ENCODE peak calls at places on chromosomes 13 and 19, in ten cellular contexts. One of them, this sample, is unnamed.
A peak's percentile ranks its signal among the peaks of the same experiment; 100 is the strongest.

GRCh38 chr13:110638814-110639806 is 23.8 kb downstream of the NAXD start:
- DNase-seq in body of pancreas: no peak
- DNase-seq in SK-N-SH: peak; percentile 35
- DNase-seq in CD4-positive, CD25-positive, alpha-beta regulatory T cell: no peak
- DNase-seq in HepG2: no peak
- DNase-seq in CD8-positive, alpha-beta T cell: no peak
- DNase-seq in effector memory CD4-positive, alpha-beta T cell: no peak
- DNase-seq in right lobe of liver: no peak
- DNase-seq in fibroblast of lung: no peak
- DNase-seq in PC-3: no peak
- DNase-seq in this sample: no peak

GRCh38 chr19:375395-376110 is 31.0 kb upstream of the MIER2 start:
- DNase-seq in PC-3: no peak
- DNase-seq in effector memory CD4-positive, alpha-beta T cell: no peak
- DNase-seq in body of pancreas: no peak
- DNase-seq in right lobe of liver: no peak
- DNase-seq in fibroblast of lung: no peak
- DNase-seq in CD4-positive, CD25-positive, alpha-beta regulatory T cell: no peak
- DNase-seq in CD8-positive, alpha-beta T cell: peak; percentile 34
- DNase-seq in HepG2: no peak
- DNase-seq in SK-N-SH: no peak
- DNase-seq in this sample: no peak

GRCh38 chr13:33228645-33229445 is 56.7 kb downstream of the STARD13 start:
- DNase-seq in right lobe of liver: no peak
- DNase-seq in CD8-positive, alpha-beta T cell: no peak
- DNase-seq in SK-N-SH: peak; percentile 50
- DNase-seq in PC-3: peak; percentile 57
- DNase-seq in HepG2: peak; percentile 62
- DNase-seq in CD4-positive, CD25-positive, alpha-beta regulatory T cell: no peak
- DNase-seq in effector memory CD4-positive, alpha-beta T cell: no peak
- DNase-seq in fibroblast of lung: peak; percentile 70
- DNase-seq in body of pancreas: no peak
- DNase-seq in this sample: no peak

GRCh38 chr13:78732445-78733017 is 73.6 kb upstream of the OBI1 start:
- DNase-seq in fibroblast of lung: no peak
- DNase-seq in CD8-positive, alpha-beta T cell: no peak
- DNase-seq in PC-3: no peak
- DNase-seq in body of pancreas: no peak
- DNase-seq in SK-N-SH: no peak
- DNase-seq in right lobe of liver: no peak
- DNase-seq in HepG2: no peak
- DNase-seq in CD4-positive, CD25-positive, alpha-beta regulatory T cell: no peak
- DNase-seq in effector memory CD4-positive, alpha-beta T cell: no peak
- DNase-seq in this sample: no peak

GRCh38 chr13:76516013-76516412 is 370.2 kb downstream of the KCTD12 start:
- DNase-seq in effector memory CD4-positive, alpha-beta T cell: no peak
- DNase-seq in body of pancreas: no peak
- DNase-seq in fibroblast of lung: peak; percentile 90
- DNase-seq in CD8-positive, alpha-beta T cell: no peak
- DNase-seq in HepG2: no peak
- DNase-seq in right lobe of liver: no peak
- DNase-seq in PC-3: peak; percentile 61
- DNase-seq in CD4-positive, CD25-positive, alpha-beta regulatory T cell: no peak
- DNase-seq in SK-N-SH: no peak
- DNase-seq in this sample: no peak

GRCh38 chr19:36524617-36525016 is 3.5 kb downstream of the ZNF260 start:
- DNase-seq in effector memory CD4-positive, alpha-beta T cell: no peak
- DNase-seq in right lobe of liver: no peak
- DNase-seq in HepG2: no peak
- DNase-seq in CD4-positive, CD25-positive, alpha-beta regulatory T cell: no peak
- DNase-seq in CD8-positive, alpha-beta T cell: no peak
- DNase-seq in SK-N-SH: no peak
- DNase-seq in body of pancreas: no peak
- DNase-seq in fibroblast of lung: no peak
- DNase-seq in PC-3: no peak
- DNase-seq in this sample: no peak

GRCh38 chr13:31950121-31950810 is 81.3 kb upstream of the FRY start:
- DNase-seq in effector memory CD4-positive, alpha-beta T cell: no peak
- DNase-seq in CD8-positive, alpha-beta T cell: no peak
- DNase-seq in HepG2: no peak
- DNase-seq in right lobe of liver: no peak
- DNase-seq in fibroblast of lung: no peak
- DNase-seq in CD4-positive, CD25-positive, alpha-beta regulatory T cell: no peak
- DNase-seq in PC-3: no peak
- DNase-seq in SK-N-SH: no peak
- DNase-seq in body of pancreas: no peak
- DNase-seq in this sample: no peak

GRCh38 chr13:44236370-44236769 is 137.3 kb upstream of the SERP2 start:
- DNase-seq in PC-3: no peak
- DNase-seq in CD8-positive, alpha-beta T cell: no peak
- DNase-seq in effector memory CD4-positive, alpha-beta T cell: no peak
- DNase-seq in HepG2: no peak
- DNase-seq in SK-N-SH: no peak
- DNase-seq in body of pancreas: no peak
- DNase-seq in right lobe of liver: no peak
- DNase-seq in CD4-positive, CD25-positive, alpha-beta regulatory T cell: no peak
- DNase-seq in fibroblast of lung: peak; percentile 78
- DNase-seq in this sample: no peak

GRCh38 chr19:46785980-46786235 is 2.5 kb downstream of the SLC1A5 start:
- DNase-seq in fibroblast of lung: no peak
- DNase-seq in right lobe of liver: no peak
- DNase-seq in PC-3: no peak
- DNase-seq in SK-N-SH: no peak
- DNase-seq in effector memory CD4-positive, alpha-beta T cell: no peak
- DNase-seq in HepG2: no peak
- DNase-seq in CD4-positive, CD25-positive, alpha-beta regulatory T cell: no peak
- DNase-seq in body of pancreas: no peak
- DNase-seq in CD8-positive, alpha-beta T cell: no peak
- DNase-seq in this sample: no peak

GRCh38 chr13:31793246-31793645 is 53.9 kb downstream of the RXFP2 start:
- DNase-seq in right lobe of liver: no peak
- DNase-seq in CD8-positive, alpha-beta T cell: no peak
- DNase-seq in body of pancreas: no peak
- DNase-seq in SK-N-SH: no peak
- DNase-seq in CD4-positive, CD25-positive, alpha-beta regulatory T cell: no peak
- DNase-seq in effector memory CD4-positive, alpha-beta T cell: no peak
- DNase-seq in HepG2: no peak
- DNase-seq in fibroblast of lung: peak; percentile 20
- DNase-seq in PC-3: peak; percentile 74
- DNase-seq in this sample: no peak

GRCh38 chr19:55467236-55468053 is 2.9 kb upstream of the C19orf85 start:
- DNase-seq in CD8-positive, alpha-beta T cell: peak; percentile 83
- DNase-seq in body of pancreas: peak; percentile 72
- DNase-seq in right lobe of liver: peak; percentile 80
- DNase-seq in PC-3: peak; percentile 68
- DNase-seq in fibroblast of lung: peak; percentile 61
- DNase-seq in HepG2: peak; percentile 69
- DNase-seq in effector memory CD4-positive, alpha-beta T cell: no peak
- DNase-seq in CD4-positive, CD25-positive, alpha-beta regulatory T cell: peak; percentile 57
- DNase-seq in SK-N-SH: peak; percentile 90
- DNase-seq in this sample: peak; percentile 95

GRCh38 chr19:29896790-29897189 is 45.2 kb upstream of the URI1 start:
- DNase-seq in CD4-positive, CD25-positive, alpha-beta regulatory T cell: no peak
- DNase-seq in fibroblast of lung: no peak
- DNase-seq in HepG2: no peak
- DNase-seq in SK-N-SH: no peak
- DNase-seq in PC-3: no peak
- DNase-seq in body of pancreas: no peak
- DNase-seq in CD8-positive, alpha-beta T cell: no peak
- DNase-seq in effector memory CD4-positive, alpha-beta T cell: no peak
- DNase-seq in right lobe of liver: no peak
- DNase-seq in this sample: no peak

GRCh38 chr13:89454736-89455135 is 1783.6 kb downstream of the SLITRK5 start:
- DNase-seq in SK-N-SH: no peak
- DNase-seq in PC-3: peak; percentile 32
- DNase-seq in effector memory CD4-positive, alpha-beta T cell: no peak
- DNase-seq in CD4-positive, CD25-positive, alpha-beta regulatory T cell: no peak
- DNase-seq in body of pancreas: no peak
- DNase-seq in right lobe of liver: no peak
- DNase-seq in HepG2: no peak
- DNase-seq in fibroblast of lung: no peak
- DNase-seq in CD8-positive, alpha-beta T cell: no peak
- DNase-seq in this sample: no peak

GRCh38 chr13:113073942-113074341 is 31.6 kb upstream of the F7 start:
- DNase-seq in HepG2: no peak
- DNase-seq in right lobe of liver: no peak
- DNase-seq in body of pancreas: no peak
- DNase-seq in SK-N-SH: no peak
- DNase-seq in fibroblast of lung: no peak
- DNase-seq in CD8-positive, alpha-beta T cell: no peak
- DNase-seq in effector memory CD4-positive, alpha-beta T cell: no peak
- DNase-seq in CD4-positive, CD25-positive, alpha-beta regulatory T cell: no peak
- DNase-seq in PC-3: no peak
- DNase-seq in this sample: no peak

GRCh38 chr19:44228318-44228717 is 16.0 kb downstream of the ZNF227 start:
- DNase-seq in effector memory CD4-positive, alpha-beta T cell: no peak
- DNase-seq in body of pancreas: no peak
- DNase-seq in CD4-positive, CD25-positive, alpha-beta regulatory T cell: no peak
- DNase-seq in HepG2: no peak
- DNase-seq in CD8-positive, alpha-beta T cell: no peak
- DNase-seq in right lobe of liver: no peak
- DNase-seq in fibroblast of lung: no peak
- DNase-seq in PC-3: no peak
- DNase-seq in SK-N-SH: no peak
- DNase-seq in this sample: no peak
- H3K27ac ChIP-seq in effector memory CD4-positive, alpha-beta T cell: no peak overlapping the region
- H3K27ac ChIP-seq in body of pancreas: no peak overlapping the region
- H3K27ac ChIP-seq in CD4-positive, CD25-positive, alpha-beta regulatory T cell: no peak overlapping the region
- H3K27ac ChIP-seq in HepG2: no peak overlapping the region
- H3K27ac ChIP-seq in CD8-positive, alpha-beta T cell: no peak overlapping the region
- H3K27ac ChIP-seq in right lobe of liver: no peak overlapping the region
- H3K27ac ChIP-seq in fibroblast of lung: no peak overlapping the region
- H3K27ac ChIP-seq in PC-3: no peak overlapping the region
- H3K27ac ChIP-seq in SK-N-SH: no peak overlapping the region
- H3K27ac ChIP-seq in this sample: no peak overlapping the region

GRCh38 chr13:95269756-95270155 is 31.5 kb downstream of the ABCC4 start:
- DNase-seq in fibroblast of lung: no peak
- DNase-seq in body of pancreas: no peak
- DNase-seq in SK-N-SH: no peak
- DNase-seq in PC-3: no peak
- DNase-seq in CD8-positive, alpha-beta T cell: no peak
- DNase-seq in right lobe of liver: no peak
- DNase-seq in CD4-positive, CD25-positive, alpha-beta regulatory T cell: no peak
- DNase-seq in effector memory CD4-positive, alpha-beta T cell: no peak
- DNase-seq in HepG2: no peak
- DNase-seq in this sample: no peak

GRCh38 chr13:95264225-95264624 is 37.0 kb downstream of the ABCC4 start:
- DNase-seq in SK-N-SH: no peak
- DNase-seq in HepG2: no peak
- DNase-seq in effector memory CD4-positive, alpha-beta T cell: no peak
- DNase-seq in CD8-positive, alpha-beta T cell: no peak
- DNase-seq in body of pancreas: no peak
- DNase-seq in fibroblast of lung: no peak
- DNase-seq in right lobe of liver: no peak
- DNase-seq in CD4-positive, CD25-positive, alpha-beta regulatory T cell: no peak
- DNase-seq in PC-3: no peak
- DNase-seq in this sample: no peak

GRCh38 chr13:95261956-95262355 is 39.3 kb downstream of the ABCC4 start:
- DNase-seq in CD4-positive, CD25-positive, alpha-beta regulatory T cell: no peak
- DNase-seq in CD8-positive, alpha-beta T cell: no peak
- DNase-seq in fibroblast of lung: no peak
- DNase-seq in effector memory CD4-positive, alpha-beta T cell: no peak
- DNase-seq in PC-3: no peak
- DNase-seq in body of pancreas: no peak
- DNase-seq in right lobe of liver: no peak
- DNase-seq in HepG2: no peak
- DNase-seq in SK-N-SH: no peak
- DNase-seq in this sample: no peak

GRCh38 chr13:95262837-95263381 is 38.3 kb downstream of the ABCC4 start:
- DNase-seq in body of pancreas: no peak
- DNase-seq in fibroblast of lung: no peak
- DNase-seq in HepG2: no peak
- DNase-seq in right lobe of liver: no peak
- DNase-seq in CD8-positive, alpha-beta T cell: no peak
- DNase-seq in SK-N-SH: no peak
- DNase-seq in effector memory CD4-positive, alpha-beta T cell: no peak
- DNase-seq in CD4-positive, CD25-positive, alpha-beta regulatory T cell: no peak
- DNase-seq in PC-3: no peak
- DNase-seq in this sample: no peak

GRCh38 chr13:95267662-95268369 is 33.4 kb downstream of the ABCC4 start:
- DNase-seq in CD8-positive, alpha-beta T cell: no peak
- DNase-seq in PC-3: peak; percentile 56
- DNase-seq in right lobe of liver: peak; percentile 52
- DNase-seq in body of pancreas: no peak
- DNase-seq in SK-N-SH: no peak
- DNase-seq in CD4-positive, CD25-positive, alpha-beta regulatory T cell: no peak
- DNase-seq in effector memory CD4-positive, alpha-beta T cell: no peak
- DNase-seq in fibroblast of lung: peak; percentile 94
- DNase-seq in HepG2: peak; percentile 45
- DNase-seq in this sample: no peak
- H3K4me3 ChIP-seq in CD8-positive, alpha-beta T cell: no peak overlapping the region
- H3K4me3 ChIP-seq in PC-3: no peak overlapping the region
- H3K4me3 ChIP-seq in right lobe of liver: no peak overlapping the region
- H3K4me3 ChIP-seq in body of pancreas: no peak overlapping the region
- H3K4me3 ChIP-seq in SK-N-SH: no peak overlapping the region
- H3K4me3 ChIP-seq in CD4-positive, CD25-positive, alpha-beta regulatory T cell: no peak overlapping the region
- H3K4me3 ChIP-seq in effector memory CD4-positive, alpha-beta T cell: no peak overlapping the region
- H3K4me3 ChIP-seq in fibroblast of lung: no peak overlapping the region
- H3K4me3 ChIP-seq in HepG2: no peak overlapping the region
- H3K4me3 ChIP-seq in this sample: no peak overlapping the region

DNA sequence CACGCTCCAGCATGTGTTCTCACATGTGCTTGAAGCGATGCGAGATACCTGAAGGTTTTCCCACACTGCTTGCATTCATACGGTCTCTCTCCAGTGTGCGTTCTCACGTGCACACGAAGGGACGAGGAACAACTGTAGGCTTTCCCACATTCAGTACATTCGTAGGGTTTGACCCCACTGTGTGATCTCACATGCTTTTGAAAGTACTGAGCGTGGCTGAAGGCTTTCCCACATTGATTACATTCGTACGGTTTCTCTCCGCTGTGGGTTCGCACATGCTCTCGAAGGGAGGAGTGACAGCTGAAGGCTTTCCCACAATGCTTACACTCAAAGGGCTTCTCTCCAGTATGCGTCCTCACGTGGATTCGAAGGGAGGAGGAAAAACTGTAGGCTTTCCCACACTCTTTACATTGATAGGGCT is 11.3 kb downstream of the ZNF77 start:
- DNase-seq in HepG2: no peak
- DNase-seq in SK-N-SH: no peak
- DNase-seq in body of pancreas: no peak
- DNase-seq in PC-3: no peak
- DNase-seq in CD4-positive, CD25-positive, alpha-beta regulatory T cell: no peak
- DNase-seq in right lobe of liver: no peak
- DNase-seq in fibroblast of lung: no peak
- DNase-seq in effector memory CD4-positive, alpha-beta T cell: no peak
- DNase-seq in CD8-positive, alpha-beta T cell: no peak
- DNase-seq in this sample: no peak
- H3K27ac ChIP-seq in HepG2: no peak overlapping the region
- H3K27ac ChIP-seq in SK-N-SH: no peak overlapping the region
- H3K27ac ChIP-seq in body of pancreas: no peak overlapping the region
- H3K27ac ChIP-seq in PC-3: no peak overlapping the region
- H3K27ac ChIP-seq in CD4-positive, CD25-positive, alpha-beta regulatory T cell: no peak overlapping the region
- H3K27ac ChIP-seq in right lobe of liver: no peak overlapping the region
- H3K27ac ChIP-seq in fibroblast of lung: no peak overlapping the region
- H3K27ac ChIP-seq in effector memory CD4-positive, alpha-beta T cell: no peak overlapping the region
- H3K27ac ChIP-seq in CD8-positive, alpha-beta T cell: no peak overlapping the region
- H3K27ac ChIP-seq in this sample: no peak overlapping the region

DNA sequence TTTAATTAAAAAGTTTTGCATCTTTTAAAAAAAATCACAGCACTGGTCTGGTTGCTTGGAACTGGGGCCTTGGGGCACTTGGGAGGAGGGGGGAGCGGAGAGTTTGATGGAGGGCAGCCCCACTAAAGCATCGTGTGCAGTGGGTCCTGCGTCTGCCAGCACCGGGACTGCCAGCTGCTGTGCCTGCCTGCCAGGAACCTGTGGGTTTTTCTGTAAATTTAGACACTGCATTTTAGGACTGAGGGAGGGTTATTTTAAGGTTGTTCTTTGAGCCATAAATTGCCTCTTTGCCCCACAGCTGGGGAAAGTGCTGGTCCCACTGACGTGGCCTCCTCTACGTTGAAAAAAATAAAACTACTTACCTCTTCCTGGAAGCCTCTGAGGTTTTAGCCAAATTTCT is 2.9 kb downstream of the KLF2 start:
- DNase-seq in CD8-positive, alpha-beta T cell: peak; percentile 66
- DNase-seq in effector memory CD4-positive, alpha-beta T cell: no peak
- DNase-seq in PC-3: no peak
- DNase-seq in right lobe of liver: no peak
- DNase-seq in body of pancreas: no peak
- DNase-seq in HepG2: no peak
- DNase-seq in SK-N-SH: no peak
- DNase-seq in fibroblast of lung: no peak
- DNase-seq in CD4-positive, CD25-positive, alpha-beta regulatory T cell: no peak
- DNase-seq in this sample: peak; percentile 58
- H3K4me3 ChIP-seq in CD8-positive, alpha-beta T cell: peak overlapping the region; percentile 87
- H3K4me3 ChIP-seq in effector memory CD4-positive, alpha-beta T cell: peak overlapping the region; percentile 98
- H3K4me3 ChIP-seq in PC-3: no peak overlapping the region
- H3K4me3 ChIP-seq in right lobe of liver: no peak overlapping the region
- H3K4me3 ChIP-seq in body of pancreas: no peak overlapping the region
- H3K4me3 ChIP-seq in HepG2: no peak overlapping the region
- H3K4me3 ChIP-seq in SK-N-SH: no peak overlapping the region
- H3K4me3 ChIP-seq in fibroblast of lung: no peak overlapping the region
- H3K4me3 ChIP-seq in CD4-positive, CD25-positive, alpha-beta regulatory T cell: peak overlapping the region; percentile 98
- H3K4me3 ChIP-seq in this sample: peak overlapping the region; percentile 70